ENCODE peak calls at places on chromosomes 13 and 19, in ten cellular contexts. T is fibroblast of lung; E is GM12892; U is T-helper 17 cell; F is anterior cingulate cortex; J is GF-D8; K is endothelial cell; G is HuH-7.5; X is AG04450; M is activated naive CD4-positive, alpha-beta T cell treated with Interleukin-2 at 50 U/mL for 16 hours. B is an unnamed sample.

GRCh38 chr19:32350492-32350891 is 5.1 kb downstream of the ZNF507 start:
- DNase-seq in T (no peak), E (no peak), U (no peak), F (no peak), J (no peak), K (no peak), G (peak; percentile 57), X (no peak), M (no peak), B (no peak)

GRCh38 chr19:15403151-15403531 is 15.6 kb downstream of the AKAP8L start:
- DNase-seq in T (no peak), E (no peak), U (no peak), F (no peak), J (no peak), K (no peak), G (no peak), X (no peak), M (no peak), B (no peak)

GRCh38 chr13:93268327-93269028 is 41.9 kb downstream of the GPC6 start:
- DNase-seq in T (no peak), E (no peak), U (no peak), F (no peak), J (no peak), K (no peak), G (no peak), X (no peak), M (no peak), B (no peak)

GRCh38 chr13:19622189-19622588 is 11.3 kb upstream of the MPHOSPH8 start:
- DNase-seq in T (no peak), E (no peak), U (no peak), F (no peak), J (no peak), K (no peak), G (no peak), X (no peak), M (no peak), B (no peak)

GRCh38 chr19:32166238-32166637 is 179.2 kb upstream of the ZNF507 start:
- DNase-seq in T (no peak), E (no peak), U (no peak), F (no peak), J (no peak), K (no peak), G (no peak), X (no peak), M (no peak), B (no peak)

GRCh38 chr19:24159707-24160106 is 72.7 kb downstream of the ZNF254 start:
- DNase-seq in T (peak; percentile 3), E (no peak), U (no peak), F (no peak), J (no peak), K (no peak), G (peak; percentile 13), X (no peak), M (no peak), B (no peak)

GRCh38 chr13:66344770-66345367 is 885.3 kb downstream of the PCDH9 start:
- DNase-seq in T (peak; percentile 31), E (no peak), U (no peak), F (no peak), J (no peak), K (no peak), G (no peak), X (no peak), M (no peak), B (no peak)

GRCh38 chr19:42111811-42112210 is 20.4 kb downstream of the POU2F2 start:
- DNase-seq in T (no peak), E (no peak), U (no peak), F (no peak), J (no peak), K (no peak), G (no peak), X (no peak), M (no peak), B (no peak)

GRCh38 chr19:495440-496332 is 600 bp upstream of the MADCAM1 start:
- DNase-seq in T (peak; percentile 20), E (peak; percentile 63), U (peak; percentile 41), F (peak; percentile 13), J (no peak), K (peak; percentile 79), G (peak; percentile 79), X (no peak), M (peak; percentile 51), B (no peak)

GRCh38 chr13:25252229-25252628 is 35.1 kb downstream of the MTMR6 start:
- DNase-seq in T (no peak), E (no peak), U (no peak), F (no peak), J (no peak), K (no peak), G (no peak), X (no peak), M (no peak), B (no peak)

GRCh38 chr13:43895940-43896339 is 16.2 kb downstream of the LACC1 start:
- DNase-seq in T (peak; percentile 44), E (no peak), U (no peak), F (no peak), J (no peak), K (no peak), G (no peak), X (peak; percentile 38), M (no peak), B (no peak)

GRCh38 chr19:10567696-10568443 is 909 bp downstream of the CDKN2D start:
- DNase-seq in T (no peak), E (no peak), U (no peak), F (no peak), J (no peak), K (no peak), G (no peak), X (no peak), M (no peak), B (no peak)

B was measured in effector CD4-positive, alpha-beta T cell.